ENCODE peak calls at places on chromosome 14, in six cellular contexts. One of them, this sample, is unnamed.

GRCh38 chr14:52121441-52121840 is 52.6 kb upstream of the NID2 start:
- DNase-seq in mammary epithelial cell: no peak
- DNase-seq in MM.1S: no peak
- DNase-seq in PC-9: no peak
- DNase-seq in neural progenitor cell: no peak
- DNase-seq in H1: no peak
- DNase-seq in this sample: peak; percentile 23

GRCh38 chr14:26598081-26598671 is 343 bp upstream of the NOVA1 start:
- DNase-seq in PC-9: peak; percentile 57
- DNase-seq in H1: peak; percentile 96
- DNase-seq in MM.1S: no peak
- DNase-seq in mammary epithelial cell: no peak
- DNase-seq in neural progenitor cell: peak; percentile 97
- DNase-seq in this sample: peak; percentile 97

GRCh38 chr14:20327005-20327869 is 5.8 kb downstream of the CCNB1IP1 start:
- DNase-seq in PC-9: no peak
- DNase-seq in MM.1S: peak; percentile 33
- DNase-seq in neural progenitor cell: peak; percentile 65
- DNase-seq in H1: no peak
- DNase-seq in mammary epithelial cell: peak; percentile 50
- DNase-seq in this sample: peak; percentile 79

GRCh38 chr14:54652188-54652889 is 85.4 kb downstream of the SAMD4A start:
- DNase-seq in MM.1S: no peak
- DNase-seq in mammary epithelial cell: peak; percentile 98
- DNase-seq in neural progenitor cell: peak; percentile 65
- DNase-seq in PC-9: peak; percentile 98
- DNase-seq in H1: no peak
- DNase-seq in this sample: peak; percentile 99

GRCh38 chr14:35989736-35990135 is 163.6 kb downstream of the BRMS1L start:
- DNase-seq in H1: no peak
- DNase-seq in PC-9: no peak
- DNase-seq in mammary epithelial cell: no peak
- DNase-seq in MM.1S: no peak
- DNase-seq in neural progenitor cell: no peak
- DNase-seq in this sample: no peak

GRCh38 chr14:58280954-58281787 is 17.2 kb upstream of the ARID4A start:
- DNase-seq in MM.1S: no peak
- DNase-seq in PC-9: no peak
- DNase-seq in neural progenitor cell: no peak
- DNase-seq in H1: no peak
- DNase-seq in mammary epithelial cell: peak; percentile 88
- DNase-seq in this sample: peak; percentile 91

GRCh38 chr14:50230601-50231474 is 540 bp downstream of the SOS2 start:
- DNase-seq in mammary epithelial cell: peak; percentile 85
- DNase-seq in H1: no peak
- DNase-seq in MM.1S: peak; percentile 35
- DNase-seq in PC-9: peak; percentile 68
- DNase-seq in neural progenitor cell: peak; percentile 26
- DNase-seq in this sample: peak; percentile 77

GRCh38 chr14:53670701-53671100 is 285.9 kb downstream of the BMP4 start:
- DNase-seq in mammary epithelial cell: peak; percentile 88
- DNase-seq in PC-9: no peak
- DNase-seq in neural progenitor cell: no peak
- DNase-seq in MM.1S: no peak
- DNase-seq in H1: no peak
- DNase-seq in this sample: peak; percentile 89

GRCh38 chr14:56198438-56198837 is 80.2 kb downstream of the PELI2 start:
- DNase-seq in neural progenitor cell: no peak
- DNase-seq in MM.1S: no peak
- DNase-seq in mammary epithelial cell: no peak
- DNase-seq in PC-9: no peak
- DNase-seq in H1: no peak
- DNase-seq in this sample: no peak

GRCh38 chr14:86794689-86795088 is 1198.3 kb downstream of the GALC start:
- DNase-seq in MM.1S: no peak
- DNase-seq in mammary epithelial cell: no peak
- DNase-seq in neural progenitor cell: no peak
- DNase-seq in H1: no peak
- DNase-seq in PC-9: no peak
- DNase-seq in this sample: peak; percentile 44

GRCh38 chr14:61530896-61531295 is 164.4 kb upstream of the HIF1A start:
- DNase-seq in mammary epithelial cell: no peak
- DNase-seq in H1: no peak
- DNase-seq in PC-9: peak; percentile 38
- DNase-seq in neural progenitor cell: no peak
- DNase-seq in MM.1S: no peak
- DNase-seq in this sample: no peak
- H4K20me1 ChIP-seq in mammary epithelial cell: no peaks in the 10 kb centered on the region
- H4K20me1 ChIP-seq in H1: no peaks in the 10 kb centered on the region
- H4K20me1 ChIP-seq in PC-9: no peaks in the 10 kb centered on the region
- H4K20me1 ChIP-seq in neural progenitor cell: no peaks in the 10 kb centered on the region
- H4K20me1 ChIP-seq in MM.1S: no peaks in the 10 kb centered on the region
- H4K20me1 ChIP-seq in this sample: no peaks in the 10 kb centered on the region

GRCh38 chr14:104112609-104113571 is 25.5 kb upstream of the KIF26A start:
- DNase-seq in mammary epithelial cell: no peak
- DNase-seq in MM.1S: no peak
- DNase-seq in neural progenitor cell: no peak
- DNase-seq in PC-9: no peak
- DNase-seq in H1: peak; percentile 39
- DNase-seq in this sample: no peak

GRCh38 chr14:104112113-104112505 is 26.3 kb upstream of the KIF26A start:
- DNase-seq in MM.1S: no peak
- DNase-seq in neural progenitor cell: no peak
- DNase-seq in mammary epithelial cell: no peak
- DNase-seq in PC-9: no peak
- DNase-seq in H1: no peak
- DNase-seq in this sample: no peak

GRCh38 chr14:104115131-104115600 is 23.2 kb upstream of the KIF26A start:
- DNase-seq in PC-9: no peak
- DNase-seq in mammary epithelial cell: no peak
- DNase-seq in H1: no peak
- DNase-seq in neural progenitor cell: no peak
- DNase-seq in MM.1S: no peak
- DNase-seq in this sample: no peak

GRCh38 chr14:104114421-104115130 is 23.8 kb upstream of the KIF26A start:
- DNase-seq in H1: no peak
- DNase-seq in PC-9: no peak
- DNase-seq in mammary epithelial cell: no peak
- DNase-seq in MM.1S: no peak
- DNase-seq in neural progenitor cell: no peak
- DNase-seq in this sample: no peak

DNA sequence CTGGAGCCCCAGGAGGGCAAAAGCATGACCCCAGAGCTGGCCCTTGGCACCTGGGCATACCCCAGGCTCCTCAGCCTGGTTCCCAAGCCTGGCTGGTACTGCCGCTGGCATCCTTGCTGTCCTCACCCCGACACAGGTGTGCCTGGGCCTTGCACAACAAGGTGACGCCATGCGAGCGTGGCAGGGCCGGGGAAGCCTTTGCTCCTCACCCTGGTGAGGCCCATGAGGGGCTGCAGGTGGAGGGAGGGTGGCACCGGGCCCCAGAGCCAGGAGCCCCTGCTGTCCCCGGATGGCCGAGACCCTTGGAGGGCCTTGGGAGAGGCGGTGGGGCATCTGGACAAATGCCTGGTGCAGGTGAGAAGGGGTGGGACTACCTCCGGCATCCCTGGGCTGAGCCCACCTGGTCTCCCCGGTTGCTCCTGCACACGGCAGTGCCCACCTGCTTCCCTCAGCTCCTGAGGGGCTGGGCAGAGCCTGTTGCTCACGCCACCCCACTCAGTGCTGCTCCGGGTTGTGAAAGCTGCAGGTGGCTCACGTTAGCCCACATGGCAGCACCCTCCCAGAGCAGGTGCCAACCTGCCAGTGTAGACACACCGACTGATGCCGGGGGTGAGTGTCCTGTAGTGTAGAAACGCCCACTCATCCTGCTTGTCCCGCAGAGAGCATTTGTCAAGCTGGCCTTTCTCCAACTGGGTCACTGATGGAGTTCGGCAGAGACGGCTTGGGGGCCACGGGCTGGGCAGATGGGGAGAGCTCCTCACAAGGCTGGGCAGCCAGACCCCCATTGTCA is 24.6 kb upstream of the KIF26A start:
- DNase-seq in mammary epithelial cell: no peak
- DNase-seq in MM.1S: no peak
- DNase-seq in neural progenitor cell: no peak
- DNase-seq in PC-9: no peak
- DNase-seq in H1: peak; percentile 45
- DNase-seq in this sample: no peak
- TF ChIP-seq EZH2 in mammary epithelial cell: no peak
- TF ChIP-seq EZH2 in MM.1S: no peak
- TF ChIP-seq EZH2 in neural progenitor cell: no peak
- TF ChIP-seq EZH2 in PC-9: no peak
- TF ChIP-seq EZH2 in H1: no peak
- TF ChIP-seq EZH2 in this sample: no peak

GRCh38 chr14:64942531-64943111 is at the start of gene GPX2:
- DNase-seq in H1: no peak
- DNase-seq in MM.1S: no peak
- DNase-seq in mammary epithelial cell: peak; percentile 66
- DNase-seq in PC-9: peak; percentile 94
- DNase-seq in neural progenitor cell: no peak
- DNase-seq in this sample: no peak
- H4K20me1 ChIP-seq in H1: no peaks in the 10 kb centered on the region
- H4K20me1 ChIP-seq in MM.1S: no peaks in the 10 kb centered on the region
- H4K20me1 ChIP-seq in mammary epithelial cell: no peaks in the 10 kb centered on the region
- H4K20me1 ChIP-seq in PC-9: no peaks in the 10 kb centered on the region
- H4K20me1 ChIP-seq in neural progenitor cell: peaks cover 10% of the 10 kb centered on the region
- H4K20me1 ChIP-seq in this sample: no peaks in the 10 kb centered on the region

GRCh38 chr14:84017533-84017932 is 1512.4 kb upstream of the FLRT2 start:
- DNase-seq in neural progenitor cell: no peak
- DNase-seq in MM.1S: no peak
- DNase-seq in PC-9: no peak
- DNase-seq in H1: no peak
- DNase-seq in mammary epithelial cell: no peak
- DNase-seq in this sample: no peak
- TF ChIP-seq EZH2 in neural progenitor cell: no peak
- TF ChIP-seq EZH2 in MM.1S: no peak
- TF ChIP-seq EZH2 in PC-9: no peak
- TF ChIP-seq EZH2 in H1: no peak
- TF ChIP-seq EZH2 in mammary epithelial cell: no peak
- TF ChIP-seq EZH2 in this sample: no peak

GRCh38 chr14:92441751-92442477 is 71.7 kb upstream of the RIN3 start:
- DNase-seq in neural progenitor cell: no peak
- DNase-seq in PC-9: no peak
- DNase-seq in mammary epithelial cell: no peak
- DNase-seq in MM.1S: no peak
- DNase-seq in H1: no peak
- DNase-seq in this sample: no peak
- H4K20me1 ChIP-seq in neural progenitor cell: no peaks in the 10 kb centered on the region
- H4K20me1 ChIP-seq in PC-9: no peaks in the 10 kb centered on the region
- H4K20me1 ChIP-seq in mammary epithelial cell: no peaks in the 10 kb centered on the region
- H4K20me1 ChIP-seq in MM.1S: no peaks in the 10 kb centered on the region
- H4K20me1 ChIP-seq in H1: no peaks in the 10 kb centered on the region
- H4K20me1 ChIP-seq in this sample: no peaks in the 10 kb centered on the region

GRCh38 chr14:81435048-81435577 is 35.0 kb upstream of the STON2 start:
- DNase-seq in mammary epithelial cell: no peak
- DNase-seq in PC-9: no peak
- DNase-seq in neural progenitor cell: no peak
- DNase-seq in H1: no peak
- DNase-seq in MM.1S: no peak
- DNase-seq in this sample: no peak

GRCh38 chr14:81436296-81437138 is 36.4 kb upstream of the STON2 start:
- DNase-seq in PC-9: peak; percentile 47
- DNase-seq in neural progenitor cell: peak; percentile 96
- DNase-seq in H1: peak; percentile 87
- DNase-seq in MM.1S: peak; percentile 54
- DNase-seq in mammary epithelial cell: peak; percentile 84
- DNase-seq in this sample: peak; percentile 50

GRCh38 chr14:81437226-81437625 is 37.1 kb upstream of the STON2 start:
- DNase-seq in MM.1S: no peak
- DNase-seq in neural progenitor cell: no peak
- DNase-seq in mammary epithelial cell: no peak
- DNase-seq in H1: no peak
- DNase-seq in PC-9: no peak
- DNase-seq in this sample: no peak

GRCh38 chr14:81434230-81434629 is 34.1 kb upstream of the STON2 start:
- DNase-seq in H1: no peak
- DNase-seq in PC-9: no peak
- DNase-seq in MM.1S: no peak
- DNase-seq in neural progenitor cell: peak; percentile 24
- DNase-seq in mammary epithelial cell: no peak
- DNase-seq in this sample: no peak

DNA sequence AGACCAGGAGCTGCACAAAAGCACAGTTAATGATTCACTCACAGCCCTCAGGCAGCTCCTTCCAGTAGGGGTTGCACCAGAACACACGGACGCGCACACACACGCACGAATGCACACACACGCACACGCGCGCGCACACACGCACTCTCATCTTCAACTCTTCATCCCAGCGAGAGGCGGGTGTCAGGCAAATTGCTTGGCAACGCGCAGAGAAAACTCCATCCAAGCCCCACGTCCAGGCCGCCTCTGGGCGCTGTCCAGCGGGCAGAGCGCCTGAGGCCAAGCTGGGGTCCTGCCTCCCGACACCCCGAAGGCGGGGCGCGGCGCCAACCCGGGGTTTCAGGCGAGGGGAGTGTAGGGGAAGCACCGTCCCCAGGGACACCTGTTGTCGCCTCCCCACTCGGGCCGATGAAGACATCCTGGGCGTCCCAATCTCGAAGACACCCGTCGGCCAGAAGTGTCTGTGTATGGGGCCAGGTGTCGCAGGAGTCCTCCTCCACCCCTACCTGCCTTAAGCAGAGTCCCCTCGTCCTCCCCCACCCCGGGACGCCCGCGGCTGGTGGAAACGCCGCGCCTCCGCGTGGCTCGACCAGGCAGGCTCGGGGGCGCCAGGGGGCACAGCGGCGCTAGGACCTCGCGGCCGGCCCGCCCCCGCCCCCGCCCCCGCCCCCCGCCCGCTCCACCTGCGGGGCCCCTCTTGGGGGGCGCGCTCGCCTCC is 35.6 kb upstream of the STON2 start:
- DNase-seq in H1: peak; percentile 79
- DNase-seq in PC-9: peak; percentile 40
- DNase-seq in MM.1S: peak; percentile 21
- DNase-seq in mammary epithelial cell: peak; percentile 69
- DNase-seq in neural progenitor cell: peak; percentile 88
- DNase-seq in this sample: peak; percentile 23
- TF ChIP-seq EZH2 in H1: no peak
- TF ChIP-seq EZH2 in PC-9: no peak
- TF ChIP-seq EZH2 in MM.1S: no peak
- TF ChIP-seq EZH2 in mammary epithelial cell: no peak
- TF ChIP-seq EZH2 in neural progenitor cell: no peak
- TF ChIP-seq EZH2 in this sample: peak; percentile 58